ENCODE peak calls at places on chromosomes 12 and 14, in six cellular contexts. V is hypothalamus, P is HTR-8/SVneo, E is AG04449, W is mucosa of gallbladder, J is fibroblast of lung. G is an unnamed sample.

GRCh38 chr12:79186506-79186905 is 321.9 kb downstream of the SYT1 start:
- DNase-seq in V (no peak), P (no peak), E (no peak), W (no peak), J (no peak), G (no peak)

GRCh38 chr12:120417917-120418316 is 20.0 kb upstream of the COX6A1 start:
- DNase-seq in V (no peak), P (no peak), E (no peak), W (no peak), J (no peak), G (no peak)

GRCh38 chr12:47087088-47087688 is 7.4 kb upstream of the AMIGO2 start:
- DNase-seq in V (no peak), P (no peak), E (no peak), W (no peak), J (peak), G (no peak)

GRCh38 chr12:108156717-108157116 is 27.6 kb downstream of the WSCD2 start:
- DNase-seq in V (no peak), P (no peak), E (no peak), W (no peak), J (no peak), G (no peak)

GRCh38 chr14:93055651-93056115 is 60.0 kb downstream of the ITPK1 start:
- DNase-seq in V (no peak), P (no peak), E (no peak), W (peak), J (no peak), G (no peak)

GRCh38 chr12:6294533-6295186 is 15.8 kb upstream of the PLEKHG6 start:
- DNase-seq in V (no peak), P (no peak), E (no peak), W (no peak), J (no peak), G (no peak)

GRCh38 chr14:61482348-61483206 is 161.2 kb downstream of the PRKCH start:
- DNase-seq in V (no peak), P (no peak), E (no peak), W (no peak), J (no peak), G (no peak)

GRCh38 chr14:96901227-96901626 is 104.0 kb downstream of the VRK1 start:
- DNase-seq in V (no peak), P (no peak), E (no peak), W (no peak), J (no peak), G (no peak)

GRCh38 chr14:33847066-33847465 is 103.8 kb downstream of the EGLN3 start:
- DNase-seq in V (no peak), P (no peak), E (no peak), W (no peak), J (peak), G (no peak)

GRCh38 chr14:99910337-99911268 is 117.4 kb downstream of the EML1 start:
- DNase-seq in V (no peak), P (peak), E (peak), W (no peak), J (peak), G (no peak)

GRCh38 chr12:59193476-59194050 is 273.3 kb upstream of the LRIG3 start:
- DNase-seq in V (no peak), P (no peak), E (no peak), W (no peak), J (no peak), G (no peak)

GRCh38 chr12:117861691-117862090 is 107.1 kb downstream of the KSR2 start:
- DNase-seq in V (no peak), P (no peak), E (no peak), W (no peak), J (no peak), G (no peak)

G was measured in PC-9.